ENCODE peak calls at places on chromosomes 5 and 9, in nine cellular contexts. One of them, this sample, is unnamed.

GRCh38 chr9:89426389-89426961 is 71.4 kb downstream of the SEMA4D start:
- DNase-seq in transverse colon: peak; percentile 62
- DNase-seq in IMR-90: no peak
- DNase-seq in tibial nerve: no peak
- DNase-seq in A549: no peak
- DNase-seq in uterus: no peak
- DNase-seq in adrenal gland: no peak
- DNase-seq in breast epithelium: no peak
- DNase-seq in ovary: no peak
- DNase-seq in this sample: no peak

GRCh38 chr9:69470186-69470977 is 145.4 kb downstream of the ENTREP1 start:
- DNase-seq in transverse colon: peak; percentile 84
- DNase-seq in IMR-90: no peak
- DNase-seq in tibial nerve: peak; percentile 23
- DNase-seq in A549: no peak
- DNase-seq in uterus: peak; percentile 57
- DNase-seq in adrenal gland: no peak
- DNase-seq in breast epithelium: no peak
- DNase-seq in ovary: no peak
- DNase-seq in this sample: no peak

GRCh38 chr5:1547655-1548054 is 23.9 kb upstream of the LPCAT1 start:
- DNase-seq in transverse colon: no peak
- DNase-seq in IMR-90: no peak
- DNase-seq in tibial nerve: no peak
- DNase-seq in A549: no peak
- DNase-seq in uterus: no peak
- DNase-seq in adrenal gland: no peak
- DNase-seq in breast epithelium: peak; percentile 6
- DNase-seq in ovary: no peak
- DNase-seq in this sample: no peak

GRCh38 chr9:69421908-69422801 is 97.1 kb downstream of the ENTREP1 start:
- DNase-seq in transverse colon: peak; percentile 55
- DNase-seq in IMR-90: peak; percentile 59
- DNase-seq in tibial nerve: no peak
- DNase-seq in A549: peak; percentile 60
- DNase-seq in uterus: peak; percentile 56
- DNase-seq in adrenal gland: peak; percentile 53
- DNase-seq in breast epithelium: no peak
- DNase-seq in ovary: peak; percentile 56
- DNase-seq in this sample: peak; percentile 39

GRCh38 chr5:119913425-119913824 is 284.1 kb downstream of the FAM170A start:
- DNase-seq in transverse colon: no peak
- DNase-seq in IMR-90: no peak
- DNase-seq in tibial nerve: no peak
- DNase-seq in A549: no peak
- DNase-seq in uterus: no peak
- DNase-seq in adrenal gland: no peak
- DNase-seq in breast epithelium: no peak
- DNase-seq in ovary: no peak
- DNase-seq in this sample: no peak

GRCh38 chr5:496028-496427 is 28.2 kb downstream of the SLC9A3 start:
- DNase-seq in transverse colon: no peak
- DNase-seq in IMR-90: no peak
- DNase-seq in tibial nerve: no peak
- DNase-seq in A549: no peak
- DNase-seq in uterus: no peak
- DNase-seq in adrenal gland: no peak
- DNase-seq in breast epithelium: no peak
- DNase-seq in ovary: no peak
- DNase-seq in this sample: no peak

GRCh38 chr9:83598487-83598886 is 24.5 kb upstream of the IDNK start:
- DNase-seq in transverse colon: no peak
- DNase-seq in IMR-90: peak; percentile 7
- DNase-seq in tibial nerve: no peak
- DNase-seq in A549: no peak
- DNase-seq in uterus: no peak
- DNase-seq in adrenal gland: peak; percentile 27
- DNase-seq in breast epithelium: no peak
- DNase-seq in ovary: no peak
- DNase-seq in this sample: no peak

GRCh38 chr9:120486347-120486746 is 93.6 kb downstream of the CDK5RAP2 start:
- DNase-seq in transverse colon: no peak
- DNase-seq in IMR-90: no peak
- DNase-seq in tibial nerve: no peak
- DNase-seq in A549: no peak
- DNase-seq in uterus: no peak
- DNase-seq in adrenal gland: no peak
- DNase-seq in breast epithelium: no peak
- DNase-seq in ovary: no peak
- DNase-seq in this sample: peak; percentile 68

GRCh38 chr5:66538531-66538930 is 57.7 kb upstream of the MAST4 start:
- DNase-seq in transverse colon: no peak
- DNase-seq in IMR-90: no peak
- DNase-seq in tibial nerve: no peak
- DNase-seq in A549: no peak
- DNase-seq in uterus: no peak
- DNase-seq in adrenal gland: no peak
- DNase-seq in breast epithelium: no peak
- DNase-seq in ovary: no peak
- DNase-seq in this sample: no peak

GRCh38 chr5:1779782-1780620 is 19.6 kb downstream of the MRPL36 start:
- DNase-seq in transverse colon: no peak
- DNase-seq in IMR-90: no peak
- DNase-seq in tibial nerve: no peak
- DNase-seq in A549: no peak
- DNase-seq in uterus: no peak
- DNase-seq in adrenal gland: no peak
- DNase-seq in breast epithelium: no peak
- DNase-seq in ovary: no peak
- DNase-seq in this sample: no peak

GRCh38 chr5:52996966-52997365 is 7.8 kb downstream of the ITGA2 start:
- DNase-seq in transverse colon: no peak
- DNase-seq in IMR-90: no peak
- DNase-seq in tibial nerve: no peak
- DNase-seq in A549: no peak
- DNase-seq in uterus: no peak
- DNase-seq in adrenal gland: no peak
- DNase-seq in breast epithelium: no peak
- DNase-seq in ovary: no peak
- DNase-seq in this sample: no peak
- H3K27ac ChIP-seq in transverse colon: peak overlapping the region; percentile 58
- H3K27ac ChIP-seq in IMR-90: no peak overlapping the region
- H3K27ac ChIP-seq in tibial nerve: peak overlapping the region; percentile 52
- H3K27ac ChIP-seq in A549: no peak overlapping the region
- H3K27ac ChIP-seq in uterus: no peak overlapping the region
- H3K27ac ChIP-seq in adrenal gland: no peak overlapping the region
- H3K27ac ChIP-seq in breast epithelium: peak overlapping the region; percentile 57
- H3K27ac ChIP-seq in ovary: no peak overlapping the region
- H3K27ac ChIP-seq in this sample: no peak overlapping the region

DNA sequence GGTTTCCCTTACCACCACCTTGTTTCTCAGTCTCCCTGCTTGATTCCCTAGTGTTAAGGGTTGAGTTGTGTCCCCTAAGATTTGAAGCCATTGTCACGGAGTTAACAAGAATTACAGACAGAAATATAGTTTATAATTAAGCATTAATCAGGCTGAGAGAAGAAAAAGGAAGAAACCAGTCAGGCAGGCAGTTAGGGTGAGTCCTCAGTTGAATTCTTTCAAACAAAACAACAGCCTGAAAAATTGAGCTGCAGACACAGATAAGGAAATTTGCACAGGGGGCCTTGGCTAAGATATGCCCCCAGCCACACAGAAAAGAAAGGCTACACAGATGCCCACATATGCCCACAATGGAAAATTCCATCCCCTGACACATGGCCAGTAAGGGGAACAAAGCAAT is 111.7 kb upstream of the RAI14 start:
- DNase-seq in transverse colon: no peak
- DNase-seq in IMR-90: no peak
- DNase-seq in tibial nerve: no peak
- DNase-seq in A549: no peak
- DNase-seq in uterus: no peak
- DNase-seq in adrenal gland: no peak
- DNase-seq in breast epithelium: no peak
- DNase-seq in ovary: no peak
- DNase-seq in this sample: no peak
- TF ChIP-seq POLR2A in transverse colon: no peak
- TF ChIP-seq POLR2A in IMR-90: no peak
- TF ChIP-seq POLR2A in tibial nerve: no peak
- TF ChIP-seq POLR2A in A549: no peak
- TF ChIP-seq POLR2A in uterus: no peak
- TF ChIP-seq POLR2A in adrenal gland: no peak
- TF ChIP-seq POLR2A in breast epithelium: no peak
- TF ChIP-seq POLR2A in ovary: no peak
- TF ChIP-seq POLR2A in this sample: no peak

GRCh38 chr9:133560311-133560710 is 25.8 kb downstream of the ADAMTSL2 start:
- DNase-seq in transverse colon: no peak
- DNase-seq in IMR-90: no peak
- DNase-seq in tibial nerve: no peak
- DNase-seq in A549: no peak
- DNase-seq in uterus: no peak
- DNase-seq in adrenal gland: no peak
- DNase-seq in breast epithelium: peak; percentile 57
- DNase-seq in ovary: no peak
- DNase-seq in this sample: peak; percentile 62

GRCh38 chr9:133561976-133562554 is 27.6 kb downstream of the ADAMTSL2 start:
- DNase-seq in transverse colon: no peak
- DNase-seq in IMR-90: no peak
- DNase-seq in tibial nerve: no peak
- DNase-seq in A549: no peak
- DNase-seq in uterus: no peak
- DNase-seq in adrenal gland: no peak
- DNase-seq in breast epithelium: peak; percentile 35
- DNase-seq in ovary: no peak
- DNase-seq in this sample: peak; percentile 63

GRCh38 chr9:133562611-133563285 is 28.2 kb downstream of the ADAMTSL2 start:
- DNase-seq in transverse colon: no peak
- DNase-seq in IMR-90: no peak
- DNase-seq in tibial nerve: no peak
- DNase-seq in A549: no peak
- DNase-seq in uterus: no peak
- DNase-seq in adrenal gland: no peak
- DNase-seq in breast epithelium: no peak
- DNase-seq in ovary: no peak
- DNase-seq in this sample: no peak

GRCh38 chr9:133558191-133559126 is 24.0 kb downstream of the ADAMTSL2 start:
- DNase-seq in transverse colon: no peak
- DNase-seq in IMR-90: peak; percentile 85
- DNase-seq in tibial nerve: no peak
- DNase-seq in A549: peak; percentile 44
- DNase-seq in uterus: peak; percentile 34
- DNase-seq in adrenal gland: peak; percentile 65
- DNase-seq in breast epithelium: no peak
- DNase-seq in ovary: no peak
- DNase-seq in this sample: no peak

GRCh38 chr9:133560944-133561343 is 26.4 kb downstream of the ADAMTSL2 start:
- DNase-seq in transverse colon: no peak
- DNase-seq in IMR-90: no peak
- DNase-seq in tibial nerve: no peak
- DNase-seq in A549: no peak
- DNase-seq in uterus: no peak
- DNase-seq in adrenal gland: no peak
- DNase-seq in breast epithelium: no peak
- DNase-seq in ovary: no peak
- DNase-seq in this sample: peak; percentile 77
- TF ChIP-seq CTCF in transverse colon: no peak
- TF ChIP-seq CTCF in IMR-90: no peak
- TF ChIP-seq CTCF in tibial nerve: no peak
- TF ChIP-seq CTCF in A549: no peak
- TF ChIP-seq CTCF in uterus: no peak
- TF ChIP-seq CTCF in adrenal gland: no peak
- TF ChIP-seq CTCF in breast epithelium: no peak
- TF ChIP-seq CTCF in ovary: no peak
- TF ChIP-seq CTCF in this sample: no peak

GRCh38 chr5:139133237-139133636 is 64.9 kb downstream of the SIL1 start:
- DNase-seq in transverse colon: no peak
- DNase-seq in IMR-90: no peak
- DNase-seq in tibial nerve: no peak
- DNase-seq in A549: no peak
- DNase-seq in uterus: no peak
- DNase-seq in adrenal gland: no peak
- DNase-seq in breast epithelium: no peak
- DNase-seq in ovary: no peak
- DNase-seq in this sample: no peak
- H3K27ac ChIP-seq in transverse colon: peak overlapping the region; percentile 82
- H3K27ac ChIP-seq in IMR-90: no peak overlapping the region
- H3K27ac ChIP-seq in tibial nerve: no peak overlapping the region
- H3K27ac ChIP-seq in A549: no peak overlapping the region
- H3K27ac ChIP-seq in uterus: peak overlapping the region; percentile 91
- H3K27ac ChIP-seq in adrenal gland: no peak overlapping the region
- H3K27ac ChIP-seq in breast epithelium: no peak overlapping the region
- H3K27ac ChIP-seq in ovary: peak overlapping the region; percentile 93
- H3K27ac ChIP-seq in this sample: no peak overlapping the region

DNA sequence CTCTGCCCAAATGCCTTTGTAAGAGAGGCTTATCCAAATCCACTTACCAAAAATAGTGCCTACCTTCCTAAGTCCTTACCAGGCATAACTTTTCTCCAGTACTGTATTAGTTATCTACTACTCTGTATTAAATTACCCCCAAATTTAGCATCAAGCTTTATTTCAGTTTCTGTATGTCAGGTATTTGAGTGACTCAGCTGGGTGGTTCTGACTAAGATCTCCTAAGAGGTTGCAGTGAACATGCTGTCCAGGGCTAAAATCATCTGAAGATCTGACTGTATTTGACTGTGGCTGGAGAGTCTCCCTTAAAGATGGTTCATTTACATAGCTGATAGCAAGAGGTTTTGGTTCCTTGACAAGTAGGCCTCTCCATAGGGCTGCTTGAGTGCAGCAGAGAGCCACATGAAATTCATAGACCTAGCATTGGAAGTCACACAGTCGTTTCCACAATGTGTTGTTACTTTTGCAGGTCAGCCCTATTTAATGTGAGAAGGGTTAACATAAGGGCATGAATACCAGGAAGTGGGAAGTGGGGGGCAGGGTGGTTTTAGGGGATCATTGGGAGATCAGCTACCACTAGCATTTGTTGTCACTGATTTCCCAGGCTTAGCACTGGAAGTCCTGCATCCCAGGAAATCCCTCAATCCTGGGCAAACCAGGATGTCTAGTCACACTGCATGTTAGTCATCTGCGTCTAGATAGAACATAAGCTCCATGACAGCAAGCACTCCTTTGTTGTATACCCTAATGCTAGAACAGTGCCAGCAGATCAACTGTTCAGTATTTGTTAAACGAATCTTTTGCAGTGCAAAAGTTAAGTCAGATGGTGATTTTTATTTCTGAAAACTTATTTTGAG is 2.0 kb upstream of the ZNF622 start:
- DNase-seq in transverse colon: no peak
- DNase-seq in IMR-90: peak; percentile 78
- DNase-seq in tibial nerve: no peak
- DNase-seq in A549: no peak
- DNase-seq in uterus: no peak
- DNase-seq in adrenal gland: no peak
- DNase-seq in breast epithelium: no peak
- DNase-seq in ovary: no peak
- DNase-seq in this sample: no peak
- TF ChIP-seq POLR2A in transverse colon: no peak
- TF ChIP-seq POLR2A in IMR-90: no peak
- TF ChIP-seq POLR2A in tibial nerve: no peak
- TF ChIP-seq POLR2A in A549: no peak
- TF ChIP-seq POLR2A in uterus: no peak
- TF ChIP-seq POLR2A in adrenal gland: no peak
- TF ChIP-seq POLR2A in breast epithelium: no peak
- TF ChIP-seq POLR2A in ovary: no peak
- TF ChIP-seq POLR2A in this sample: no peak

GRCh38 chr5:102536323-102536928 is 37.6 kb upstream of the SLCO6A1 start:
- DNase-seq in transverse colon: no peak
- DNase-seq in IMR-90: peak; percentile 22
- DNase-seq in tibial nerve: no peak
- DNase-seq in A549: no peak
- DNase-seq in uterus: no peak
- DNase-seq in adrenal gland: no peak
- DNase-seq in breast epithelium: no peak
- DNase-seq in ovary: no peak
- DNase-seq in this sample: no peak
- TF ChIP-seq CTCF in transverse colon: no peak
- TF ChIP-seq CTCF in IMR-90: peak; percentile 45
- TF ChIP-seq CTCF in tibial nerve: peak; percentile 10
- TF ChIP-seq CTCF in A549: peak; percentile 52
- TF ChIP-seq CTCF in uterus: no peak
- TF ChIP-seq CTCF in adrenal gland: peak; percentile 27
- TF ChIP-seq CTCF in breast epithelium: no peak
- TF ChIP-seq CTCF in ovary: no peak
- TF ChIP-seq CTCF in this sample: no peak

This sample was measured in upper lobe of left lung.